ENCODE peak calls at places on chromosome 16, in four cellular contexts. K is pancreas, U is brain microvascular endothelial cell, B is progenitor cell of endocrine pancreas. W is an unnamed sample.

GRCh38 chr16:77877712-77878111 is 89.3 kb downstream of the VAT1L start:
- DNase-seq in U (peak), B (no peak), K (no peak), W (no peak)

GRCh38 chr16:27922433-27922832 is 141.1 kb downstream of the GSG1L start:
- DNase-seq in B (no peak), K (no peak), U (no peak), W (no peak)

GRCh38 chr16:64695684-64696083 is 426.2 kb downstream of the CDH11 start:
- DNase-seq in B (no peak), K (no peak), U (no peak), W (no peak)

GRCh38 chr16:75402821-75403475 is 30.4 kb downstream of the CFDP1 start:
- DNase-seq in B (no peak), U (peak), K (no peak), W (no peak)

GRCh38 chr16:74309789-74310781 is 13.5 kb downstream of the PSMD7 start:
- DNase-seq in U (peak), B (no peak), K (no peak), W (no peak)

GRCh38 chr16:75198135-75198600 is 8.8 kb downstream of the CTRB2 start:
- DNase-seq in B (no peak), U (peak), K (peak), W (no peak)

GRCh38 chr16:81253141-81253540 is 14.7 kb downstream of the BCO1 start:
- DNase-seq in K (no peak), B (no peak), U (no peak), W (no peak)

GRCh38 chr16:31085371-31085770 is 3.4 kb downstream of the PRSS53 start:
- DNase-seq in K (peak), U (no peak), B (no peak), W (no peak)

GRCh38 chr16:55297062-55297909 is 26.7 kb upstream of the IRX6 start:
- DNase-seq in U (no peak), B (no peak), K (no peak), W (no peak)

GRCh38 chr16:83336630-83337029 is 471.1 kb upstream of the HSBP1 start:
- DNase-seq in U (peak), B (no peak), K (no peak), W (no peak)

GRCh38 chr16:77449208-77449607 is 14.4 kb upstream of the ADAMTS18 start:
- DNase-seq in B (no peak), K (no peak), U (no peak), W (no peak)

DNA sequence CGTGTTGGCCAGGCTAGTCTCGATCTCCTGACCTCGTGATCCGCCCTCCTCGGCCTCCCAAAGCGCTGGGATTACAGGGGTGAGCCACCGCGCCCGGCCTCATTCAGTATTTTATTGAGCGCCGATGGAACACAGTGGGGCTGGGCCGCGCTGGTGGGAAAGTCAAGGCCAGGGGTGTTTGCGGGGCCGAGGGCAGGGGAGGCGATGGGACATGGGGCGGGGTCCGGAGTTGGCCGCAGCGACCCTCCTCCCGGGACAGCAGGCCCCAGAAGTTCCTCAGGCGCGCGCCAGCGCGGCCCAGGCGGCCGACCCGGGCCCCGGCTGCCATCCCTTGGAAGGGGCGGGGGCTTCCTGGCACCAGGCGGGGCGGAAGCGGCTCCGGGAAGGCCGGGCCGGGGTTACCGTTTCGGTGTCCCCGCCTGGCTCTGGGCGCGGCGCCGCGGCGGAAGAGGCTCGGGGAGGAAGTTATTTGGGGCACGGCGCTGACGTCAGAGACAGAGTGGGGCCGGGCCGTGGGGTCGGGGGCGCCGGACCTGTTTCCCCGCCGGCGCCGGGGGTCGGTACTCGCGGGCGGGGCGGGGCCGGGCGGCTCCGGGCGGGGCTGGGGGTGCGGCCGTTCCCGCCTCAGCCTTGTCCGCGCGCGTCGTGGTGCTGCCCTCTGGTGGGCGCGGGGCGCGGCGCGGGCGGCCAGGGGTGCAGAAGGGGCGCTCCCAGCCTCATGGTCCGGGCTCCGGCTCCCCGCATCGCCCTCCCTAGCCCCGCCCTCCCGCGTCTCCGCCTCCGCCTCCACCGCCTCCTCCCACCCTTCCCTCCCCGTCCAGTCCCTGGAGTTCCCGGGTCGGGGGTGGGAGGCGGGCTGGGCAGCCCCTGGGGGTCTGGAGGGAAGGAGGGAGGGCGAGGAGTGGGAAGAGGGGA is 952 bp upstream of the PRSS27 start:
- DNase-seq in B (peak), K (peak), U (peak), W (peak)
- TF ChIP-seq CTCF in B (peak), K (peak), U (peak), W (peak)

GRCh38 chr16:4404247-4404966 is 12.0 kb downstream of the CORO7 start:
- DNase-seq in B (peak), U (no peak), K (no peak), W (peak)
- TF ChIP-seq CTCF in B (peak), U (peak), K (peak), W (peak)

GRCh38 chr16:85249830-85250455 is 137.7 kb upstream of the CIBAR2 start:
- DNase-seq in U (no peak), B (no peak), K (no peak), W (no peak)
- TF ChIP-seq CTCF in U (no peak), B (no peak), K (no peak), W (no peak)

GRCh38 chr16:48526058-48526957 is 83.7 kb downstream of the N4BP1 start:
- DNase-seq in K (peak), U (no peak), B (no peak), W (no peak)
- TF ChIP-seq CTCF in K (no peak), U (peak), B (peak), W (no peak)

DNA sequence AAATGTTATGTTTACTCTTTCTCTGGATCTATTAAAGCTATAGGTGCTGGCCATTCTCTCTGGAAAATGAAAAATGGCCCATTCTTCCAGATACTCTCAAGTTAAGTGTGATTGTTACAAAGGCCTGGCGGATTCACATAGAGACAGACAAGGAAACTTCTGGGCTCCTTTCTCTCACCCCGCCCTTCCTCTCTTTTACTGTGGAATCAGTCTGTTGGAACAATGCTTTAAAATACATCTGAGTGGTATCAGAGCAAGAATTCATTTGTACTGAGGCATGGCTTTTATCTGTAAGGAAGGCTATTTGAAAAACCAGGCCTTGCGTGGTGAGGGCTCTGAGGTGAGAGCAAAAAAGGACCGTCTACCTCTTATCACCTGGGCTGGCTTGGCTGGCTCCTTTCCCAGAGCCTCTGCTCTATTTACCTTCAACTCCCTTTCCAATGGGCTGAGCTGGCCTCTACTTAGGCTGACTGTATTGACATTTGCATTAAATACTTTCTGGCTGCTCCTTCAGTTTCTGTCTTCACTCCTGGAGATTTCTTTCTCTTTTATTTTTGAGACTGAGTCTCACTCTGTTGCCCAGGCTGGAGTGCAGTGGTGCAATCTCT is 274.0 kb downstream of the PHKB start:
- DNase-seq in K (peak), U (no peak), B (no peak), W (no peak)
- TF ChIP-seq CTCF in K (no peak), U (no peak), B (no peak), W (no peak)

DNA sequence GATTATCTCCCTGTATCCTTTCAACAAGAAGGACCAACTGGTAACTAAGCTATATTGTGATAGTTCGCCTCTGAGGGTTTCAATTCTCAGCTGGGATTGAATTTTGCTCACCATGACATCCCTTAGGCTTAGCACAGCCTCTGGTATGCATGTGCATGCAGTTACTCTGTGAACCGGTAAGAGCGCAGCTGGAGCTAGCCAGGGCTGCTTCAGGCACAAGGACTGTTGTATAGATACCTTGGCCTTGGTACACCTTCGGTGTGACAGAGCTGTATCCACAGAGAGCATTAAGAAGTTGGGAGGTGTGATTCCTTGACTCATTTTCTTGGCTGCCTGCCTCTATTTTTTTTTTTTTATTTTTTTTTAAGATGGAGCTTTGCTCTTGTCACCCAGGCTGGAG is 2.3 kb upstream of the NUTF2 start:
- DNase-seq in B (no peak), K (no peak), U (no peak), W (no peak)
- TF ChIP-seq CTCF in B (no peak), K (no peak), U (no peak), W (no peak)

GRCh38 chr16:9033125-9033830 is 58.2 kb upstream of the HAPSTR1 start:
- DNase-seq in K (peak), B (no peak), U (peak), W (peak)
- TF ChIP-seq CTCF in K (peak), B (peak), U (peak), W (peak)

GRCh38 chr16:69190046-69190588 is 3.2 kb downstream of the SNTB2 start:
- DNase-seq in K (no peak), B (no peak), U (no peak), W (no peak)
- TF ChIP-seq CTCF in K (no peak), B (no peak), U (no peak), W (no peak)

GRCh38 chr16:49411121-49411970 is 37.7 kb downstream of the C16orf78 start:
- DNase-seq in B (no peak), U (no peak), K (no peak), W (peak)
- TF ChIP-seq CTCF in B (no peak), U (no peak), K (no peak), W (no peak)

DNA sequence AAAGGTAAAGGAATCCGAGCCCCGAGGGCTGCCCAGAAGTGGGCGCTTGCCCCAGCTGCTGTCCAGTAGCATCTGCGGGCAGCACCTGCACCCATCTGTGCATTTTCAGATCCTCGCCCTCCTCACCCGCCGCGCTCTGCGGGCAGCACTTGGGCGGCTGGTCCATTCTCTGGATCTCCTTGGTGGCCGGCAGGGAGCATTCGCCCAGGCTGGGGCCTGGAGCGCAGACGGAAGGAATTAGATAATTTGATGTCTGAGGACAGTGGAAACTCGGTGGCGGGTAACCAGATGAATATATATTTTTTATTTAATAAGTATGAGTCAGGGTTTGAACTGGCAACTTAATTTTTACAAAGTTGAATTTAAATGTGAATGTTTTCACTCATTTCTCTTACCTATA is 88.5 kb downstream of the NPIPB11 start:
- DNase-seq in B (no peak), K (no peak), U (no peak), W (no peak)
- TF ChIP-seq CTCF in B (peak), K (no peak), U (no peak), W (no peak)

W was measured in glutamatergic neuron.